ENCODE peak calls at places on chromosomes 12 and 14, in eight cellular contexts. O is H9; R is mesothelial cell of epicardium; I is putamen; S is GM04504; D is activated T-helper 1 cell treated with Interleukin-2 at 50 U/mL for 16 hours; M is stimulated activated CD4-positive, alpha-beta T cell treated with anti-CD3 and anti-CD28 coated beads, Interleukin-12 subunit alpha, Interleukin-12 subunit beta, amount 100 ng/mL, for 4 hours; J is left ventricle myocardium superior. E is an unnamed sample.

GRCh38 chr14:51726166-51726899 is 74.6 kb downstream of the FRMD6 start:
- DNase-seq in R (no peak), I (no peak), D (no peak), J (no peak), O (no peak), S (no peak), M (no peak), E (no peak)

GRCh38 chr14:50237448-50237847 is 6.1 kb upstream of the SOS2 start:
- DNase-seq in M (no peak), I (no peak), R (no peak), S (no peak), D (no peak), O (no peak), J (no peak), E (no peak)

GRCh38 chr14:102140027-102140749 is 491 bp downstream of the WDR20 start:
- DNase-seq in M (peak; percentile 23), O (peak; percentile 30), R (peak; percentile 23), S (no peak), J (peak; percentile 45), I (peak; percentile 20), D (peak; percentile 15), E (peak; percentile 4)

GRCh38 chr14:56136571-56137498 is 18.6 kb downstream of the PELI2 start:
- DNase-seq in R (no peak), S (no peak), I (no peak), O (no peak), D (no peak), M (no peak), J (no peak), E (no peak)

GRCh38 chr14:106039400-106039799 is 513.0 kb downstream of the TMEM121 start:
- DNase-seq in S (no peak), R (no peak), O (no peak), I (no peak), J (no peak), M (peak; percentile 63), D (peak; percentile 28), E (no peak)

GRCh38 chr12:27340971-27341370 is 8.3 kb downstream of the BMAL2 start:
- DNase-seq in O (no peak), D (no peak), R (no peak), S (no peak), I (no peak), M (no peak), J (no peak), E (no peak)

GRCh38 chr14:104784846-104785707 is 10.5 kb downstream of the AKT1 start:
- DNase-seq in R (no peak), J (no peak), O (no peak), D (no peak), M (no peak), S (no peak), I (no peak), E (no peak)

GRCh38 chr12:57612711-57613426 is 1.6 kb downstream of the ARHGEF25 start:
- DNase-seq in D (no peak), O (no peak), J (no peak), M (no peak), R (no peak), I (no peak), S (no peak), E (no peak)

GRCh38 chr14:95679148-95679547 is 7.1 kb upstream of the TCL1B start:
- DNase-seq in J (no peak), M (no peak), O (no peak), I (no peak), D (no peak), R (no peak), S (no peak), E (no peak)

GRCh38 chr12:25592725-25593495 is 39.8 kb upstream of the LMNTD1 start:
- DNase-seq in M (no peak), J (no peak), S (no peak), O (no peak), I (no peak), D (no peak), R (no peak), E (no peak)

GRCh38 chr14:75725481-75725880 is 64.4 kb downstream of the TTLL5 start:
- DNase-seq in O (no peak), I (no peak), D (no peak), R (no peak), J (peak; percentile 31), M (no peak), S (no peak), E (no peak)

GRCh38 chr12:97984951-97985350 is 522.3 kb downstream of the RMST start:
- DNase-seq in M (no peak), I (no peak), O (no peak), S (no peak), R (no peak), D (no peak), J (no peak), E (no peak)

GRCh38 chr14:103026988-103027387 is 30.4 kb downstream of the CDC42BPB start:
- DNase-seq in R (no peak), S (no peak), O (no peak), J (no peak), I (no peak), M (no peak), D (no peak), E (no peak)

GRCh38 chr12:2234951-2235350 is 182.2 kb downstream of the CACNA1C start:
- DNase-seq in S (no peak), M (no peak), I (no peak), R (no peak), D (no peak), J (no peak), O (no peak), E (no peak)

GRCh38 chr14:104281768-104282301 is 143.4 kb downstream of the KIF26A start:
- DNase-seq in O (peak; percentile 18), D (no peak), M (no peak), I (no peak), S (no peak), J (peak; percentile 17), R (peak; percentile 12), E (no peak)

GRCh38 chr14:89422181-89422951 is 5.3 kb upstream of the FOXN3 start:
- DNase-seq in O (no peak), R (no peak), S (no peak), D (no peak), I (no peak), J (no peak), M (peak; percentile 58), E (no peak)

GRCh38 chr12:14417717-14418116 is 52.2 kb downstream of the ATF7IP start:
- DNase-seq in J (peak; percentile 64), O (peak; percentile 89), D (peak; percentile 26), R (peak; percentile 47), S (peak; percentile 68), I (peak; percentile 85), M (peak; percentile 30), E (no peak)

GRCh38 chr14:22691171-22691570 is 47.0 kb upstream of the OR6J1 start:
- DNase-seq in R (no peak), D (no peak), J (no peak), O (no peak), I (no peak), S (no peak), M (no peak), E (no peak)

GRCh38 chr12:88994537-88994936 is 357.8 kb downstream of the DUSP6 start:
- DNase-seq in O (no peak), D (no peak), R (no peak), J (no peak), M (no peak), S (no peak), I (no peak), E (no peak)

E was measured in T1000.